ENCODE peak calls at places on chromosomes 5 and 9, in six cellular contexts. J, Q, R, Y, W and M are unnamed samples.

GRCh38 chr9:134605969-134606363 is 35.6 kb upstream of the COL5A1 start:
- DNase-seq in Y (no peak), R (no peak), Q (no peak), J (no peak), W (no peak), M (no peak)

GRCh38 chr9:83154821-83155220 is 91.9 kb upstream of the RASEF start:
- DNase-seq in Y (no peak), Q (no peak), W (no peak), R (no peak), J (no peak), M (no peak)

GRCh38 chr5:53826503-53826902 is 266.1 kb downstream of the NDUFS4 start:
- DNase-seq in R (no peak), J (no peak), W (no peak), Y (no peak), Q (no peak), M (no peak)

GRCh38 chr5:174744896-174745295 is 20.5 kb downstream of the MSX2 start:
- DNase-seq in R (no peak), J (no peak), W (no peak), Q (no peak), Y (no peak), M (no peak)

GRCh38 chr5:153901449-153901848 is 137.3 kb downstream of the FAM114A2 start:
- DNase-seq in Q (no peak), W (no peak), Y (no peak), J (no peak), R (no peak), M (no peak)

GRCh38 chr5:153880094-153880493 is 158.6 kb downstream of the FAM114A2 start:
- DNase-seq in W (no peak), J (no peak), Q (no peak), Y (no peak), R (no peak), M (no peak)

GRCh38 chr9:81823672-81824554 is 104.3 kb upstream of the SPATA31D4 start:
- DNase-seq in Y (no peak), Q (no peak), J (no peak), W (no peak), R (no peak), M (no peak)

GRCh38 chr5:130868186-130868821 is 296.8 kb downstream of the HINT1 start:
- DNase-seq in Q (peak; percentile 52), W (no peak), Y (no peak), J (no peak), R (no peak), M (no peak)

GRCh38 chr5:137700282-137700680 is 35.6 kb downstream of the KLHL3 start:
- DNase-seq in J (no peak), W (no peak), Y (no peak), Q (no peak), R (no peak), M (no peak)

GRCh38 chr5:40734986-40735385 is 20.8 kb downstream of the TTC33 start:
- DNase-seq in R (no peak), W (no peak), Y (no peak), Q (no peak), J (no peak), M (no peak)

GRCh38 chr5:177369050-177369912 is 11.6 kb downstream of the RGS14 start:
- DNase-seq in Y (no peak), W (no peak), J (no peak), Q (no peak), R (no peak), M (peak; percentile 62)

GRCh38 chr9:123867034-123867433 is 62.9 kb downstream of the DENND1A start:
- DNase-seq in R (no peak), J (no peak), W (no peak), Q (no peak), Y (no peak), M (no peak)

GRCh38 chr5:168947212-168947868 is 353.6 kb downstream of the SLIT3 start:
- DNase-seq in Y (no peak), J (peak; percentile 17), Q (no peak), R (peak; percentile 20), W (no peak), M (peak; percentile 69)

GRCh38 chr5:96292582-96293247 is 140.3 kb downstream of the PCSK1 start:
- DNase-seq in W (no peak), Q (no peak), J (no peak), Y (no peak), R (no peak), M (no peak)

GRCh38 chr5:35120745-35121144 is 73.0 kb upstream of the AGXT2 start:
- DNase-seq in W (no peak), J (no peak), R (no peak), Q (no peak), Y (no peak), M (no peak)

GRCh38 chr9:136409557-136410455 is 608 bp downstream of the ENTR1 start:
- DNase-seq in J (peak; percentile 60), Q (no peak), W (peak; percentile 65), Y (peak; percentile 76), R (no peak), M (peak; percentile 58)

GRCh38 chr5:95973793-95974325 is 12.2 kb upstream of the ELL2 start:
- DNase-seq in R (no peak), Q (no peak), W (no peak), Y (no peak), J (peak; percentile 71), M (peak; percentile 31)

GRCh38 chr9:5854032-5854792 is 21.3 kb upstream of the ERMP1 start:
- DNase-seq in W (no peak), R (no peak), Y (no peak), J (no peak), Q (no peak), M (no peak)

GRCh38 chr9:104774831-104775573 is 11.1 kb downstream of the NIPSNAP3B start:
- DNase-seq in J (peak; percentile 71), Q (no peak), R (no peak), Y (no peak), W (no peak), M (peak; percentile 52)

GRCh38 chr9:114037249-114037648 is 40.9 kb downstream of the AMBP start:
- DNase-seq in Q (no peak), W (no peak), J (no peak), R (no peak), Y (no peak), M (peak; percentile 5)

GRCh38 chr5:96880402-96881164 is 4.3 kb downstream of the ERAP2 start:
- DNase-seq in W (no peak), Q (peak; percentile 37), Y (no peak), R (no peak), J (no peak), M (no peak)

GRCh38 chr5:180330810-180331646 is 22.1 kb downstream of the GFPT2 start:
- DNase-seq in J (no peak), Y (no peak), W (no peak), Q (peak; percentile 91), R (no peak), M (no peak)

GRCh38 chr9:125538092-125538473 is 168.9 kb downstream of the MAPKAP1 start:
- DNase-seq in R (no peak), Y (no peak), W (no peak), J (no peak), Q (peak; percentile 68), M (no peak)

GRCh38 chr5:32504923-32505596 is 60.5 kb upstream of the ZFR start:
- DNase-seq in Q (peak; percentile 92), Y (no peak), R (no peak), W (peak; percentile 76), J (no peak), M (no peak)

GRCh38 chr9:120978987-120979386 is 52.4 kb upstream of the TRAF1 start:
- DNase-seq in W (no peak), R (no peak), Q (no peak), J (no peak), Y (no peak), M (no peak)

GRCh38 chr9:20409321-20410092 is 212.8 kb downstream of the MLLT3 start:
- DNase-seq in J (no peak), Y (no peak), R (no peak), Q (no peak), W (no peak), M (no peak)

GRCh38 chr9:20406344-20406743 is 216.0 kb downstream of the MLLT3 start:
- DNase-seq in J (no peak), Y (no peak), R (no peak), W (no peak), Q (no peak), M (no peak)

GRCh38 chr9:20405086-20405485 is 217.2 kb downstream of the MLLT3 start:
- DNase-seq in Q (no peak), R (no peak), J (no peak), Y (no peak), W (no peak), M (no peak)

GRCh38 chr9:20408513-20408912 is 213.8 kb downstream of the MLLT3 start:
- DNase-seq in J (no peak), W (no peak), R (no peak), Y (no peak), Q (no peak), M (no peak)

GRCh38 chr9:20407013-20407412 is 215.3 kb downstream of the MLLT3 start:
- DNase-seq in W (no peak), J (no peak), Q (no peak), Y (no peak), R (no peak), M (no peak)
- TF ChIP-seq CTCF in W (no peak), J (no peak), Q (no peak), Y (no peak), R (no peak), M (no peak)

GRCh38 chr5:91219803-91220371 is 163.2 kb downstream of the ARRDC3 start:
- DNase-seq in Q (no peak), J (no peak), W (no peak), Y (no peak), R (no peak), M (peak; percentile 32)
- TF ChIP-seq CTCF in Q (peak; percentile 9), J (peak; percentile 58), W (peak; percentile 52), Y (peak; percentile 30), R (peak; percentile 68), M (peak; percentile 25)

DNA sequence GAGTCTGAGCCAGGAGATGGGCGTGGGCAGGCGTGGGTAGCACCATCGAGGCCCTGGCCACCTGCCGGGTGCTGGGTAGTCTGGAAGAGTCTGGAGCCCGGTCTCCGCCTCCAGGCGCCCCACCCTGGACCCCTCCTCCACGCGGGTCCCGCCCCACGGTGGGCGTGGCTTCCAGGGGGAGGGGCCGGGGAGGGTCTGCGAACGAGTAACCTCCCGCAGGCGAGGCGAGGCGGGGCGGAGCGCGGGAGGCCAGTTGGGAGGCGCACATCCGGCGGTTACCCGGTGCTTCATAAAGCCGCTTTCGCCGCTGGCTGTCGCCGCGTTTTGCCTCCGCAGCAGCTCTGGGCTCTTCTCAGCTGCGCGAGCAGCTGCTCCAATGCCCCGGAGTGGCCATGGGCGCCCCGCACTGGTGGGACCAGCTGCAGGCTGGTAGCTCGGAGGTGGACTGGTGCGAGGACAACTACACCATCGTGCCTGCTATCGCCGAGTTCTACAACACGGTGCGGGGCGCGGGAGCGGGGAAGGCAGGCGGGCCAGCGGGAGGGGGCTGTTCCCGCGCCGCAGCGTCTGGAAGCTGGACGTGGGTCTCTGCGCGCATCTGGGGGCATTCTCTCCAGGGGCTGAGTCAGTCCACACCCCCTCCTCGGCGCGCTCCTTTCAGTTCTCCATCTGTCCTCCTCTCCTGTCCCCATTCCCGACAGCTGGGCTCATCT is at the start of gene ACER2:
- DNase-seq in J (peak; percentile 95), W (peak; percentile 96), Q (no peak), Y (peak; percentile 97), R (peak; percentile 28), M (peak; percentile 98)
- TF ChIP-seq CTCF in J (peak; percentile 18), W (peak; percentile 21), Q (peak; percentile 28), Y (no peak), R (no peak), M (peak; percentile 11)

DNA sequence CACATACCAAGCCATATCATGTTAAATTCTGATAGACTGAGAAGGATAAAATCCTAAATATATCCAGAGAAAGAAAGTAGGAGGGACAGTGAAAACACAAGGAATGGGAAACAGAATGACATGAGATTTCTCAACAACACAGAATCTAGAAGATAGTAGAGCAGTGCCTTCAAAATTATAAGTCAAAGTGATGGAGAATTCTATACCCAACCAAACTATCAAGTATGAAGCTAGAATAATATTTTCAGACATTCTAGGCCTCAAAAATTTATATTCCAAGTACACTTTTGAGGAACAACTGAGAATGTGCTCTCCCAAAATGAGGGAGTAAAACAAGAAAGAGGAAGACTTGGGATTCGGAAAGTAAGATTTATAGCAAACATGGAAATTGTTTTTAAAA is 10.9 kb upstream of the TTLL11 start:
- DNase-seq in Y (no peak), J (no peak), W (no peak), R (no peak), Q (no peak), M (no peak)
- TF ChIP-seq CTCF in Y (no peak), J (no peak), W (no peak), R (no peak), Q (no peak), M (no peak)